ENCODE peak calls at places on chromosomes 6 and 20, in nine cellular contexts. M is Panc1, W is tibial nerve, B is heart right ventricle, K is pancreas, H is ovary, I is gastrocnemius medialis, D is tibial artery, P is PC-9. F is an unnamed sample.

GRCh38 chr20:25220810-25221591 is 25.5 kb downstream of the ENTPD6 start:
- DNase-seq in P (no peak), I (peak; percentile 66), M (no peak), W (no peak), K (no peak), D (peak; percentile 64), H (no peak), B (no peak), F (no peak)

GRCh38 chr20:36677422-36677771 is 31.4 kb upstream of the SLA2 start:
- DNase-seq in P (no peak), K (no peak), D (no peak), W (no peak), H (no peak), I (no peak), B (no peak), M (no peak), F (no peak)

GRCh38 chr6:152271681-152272464 is 365.3 kb downstream of the SYNE1 start:
- DNase-seq in K (no peak), W (no peak), P (peak; percentile 33), B (peak; percentile 59), H (peak; percentile 63), I (peak; percentile 43), D (peak; percentile 83), M (no peak), F (no peak)

GRCh38 chr6:166325383-166326042 is 16.8 kb downstream of the SFT2D1 start:
- DNase-seq in P (no peak), D (no peak), H (no peak), W (no peak), I (no peak), K (no peak), M (no peak), B (no peak), F (no peak)

GRCh38 chr6:62150048-62150663 is 135.9 kb downstream of the KHDRBS2 start:
- DNase-seq in W (no peak), K (no peak), D (no peak), I (no peak), H (no peak), P (peak; percentile 15), B (no peak), M (peak; percentile 28), F (no peak)

GRCh38 chr6:150231456-150231855 is 88.6 kb downstream of the PPP1R14C start:
- DNase-seq in K (no peak), D (no peak), B (no peak), M (no peak), H (no peak), I (no peak), P (no peak), W (no peak), F (no peak)

GRCh38 chr6:71387179-71387578 is 98.6 kb downstream of the OGFRL1 start:
- DNase-seq in B (no peak), W (no peak), H (no peak), M (no peak), I (peak; percentile 33), P (no peak), D (no peak), K (no peak), F (no peak)

GRCh38 chr20:8346898-8347297 is 214.8 kb downstream of the PLCB1 start:
- DNase-seq in M (no peak), B (no peak), P (no peak), W (no peak), H (no peak), K (no peak), I (no peak), D (no peak), F (no peak)

GRCh38 chr6:101544286-101544685 is 150.8 kb downstream of the GRIK2 start:
- DNase-seq in D (no peak), P (no peak), W (no peak), K (no peak), H (no peak), I (no peak), M (no peak), B (no peak), F (no peak)

GRCh38 chr20:21105429-21106170 is 558 bp downstream of the LINC00237 start:
- DNase-seq in W (no peak), H (no peak), M (no peak), B (no peak), K (no peak), I (no peak), P (no peak), D (no peak), F (no peak)

GRCh38 chr6:30556714-30556963 is 350 bp upstream of the GNL1 start:
- DNase-seq in W (peak; percentile 81), P (peak; percentile 89), K (peak; percentile 90), M (peak; percentile 75), I (peak; percentile 87), D (no peak), B (peak; percentile 92), H (peak; percentile 90), F (peak; percentile 92)

GRCh38 chr6:158847786-158848185 is 28.6 kb upstream of the EZR start:
- DNase-seq in M (no peak), I (no peak), B (no peak), W (no peak), K (no peak), P (no peak), D (no peak), H (no peak), F (no peak)

GRCh38 chr6:36957773-36958271 is 3.3 kb downstream of the PI16 start:
- DNase-seq in W (no peak), I (no peak), K (peak; percentile 78), H (no peak), D (peak; percentile 63), B (no peak), P (no peak), M (no peak), F (no peak)

GRCh38 chr20:11323821-11324220 is 593.9 kb upstream of the BTBD3 start:
- DNase-seq in K (no peak), M (no peak), H (no peak), I (no peak), P (no peak), B (no peak), D (no peak), W (no peak), F (no peak)

GRCh38 chr6:105587349-105588115 is 184.7 kb upstream of the PREP start:
- DNase-seq in W (no peak), K (no peak), H (no peak), M (no peak), P (peak; percentile 50), D (no peak), I (no peak), B (no peak), F (no peak)

GRCh38 chr6:38262041-38262440 is 377.7 kb downstream of the BTBD9 start:
- DNase-seq in H (no peak), K (no peak), D (no peak), P (peak; percentile 5), B (peak; percentile 15), I (peak; percentile 18), W (no peak), M (peak; percentile 85), F (no peak)

GRCh38 chr6:159038914-159039884 is 5.6 kb downstream of the TAGAP start:
- DNase-seq in H (no peak), I (no peak), P (no peak), B (no peak), K (no peak), W (no peak), M (no peak), D (no peak), F (no peak)

GRCh38 chr6:35973670-35974222 is 50.7 kb downstream of the SLC26A8 start:
- DNase-seq in W (no peak), D (no peak), K (no peak), M (no peak), B (no peak), P (peak; percentile 62), H (no peak), I (no peak), F (peak; percentile 32)

GRCh38 chr6:30763618-30764489 is 19.5 kb upstream of the IER3 start:
- DNase-seq in W (no peak), D (no peak), B (no peak), M (no peak), H (no peak), I (no peak), P (no peak), K (no peak), F (no peak)

GRCh38 chr20:43331911-43332310 is 125.8 kb upstream of the SRSF6 start:
- DNase-seq in W (no peak), B (peak; percentile 27), M (no peak), D (no peak), K (no peak), H (no peak), P (no peak), I (no peak), F (no peak)

DNA sequence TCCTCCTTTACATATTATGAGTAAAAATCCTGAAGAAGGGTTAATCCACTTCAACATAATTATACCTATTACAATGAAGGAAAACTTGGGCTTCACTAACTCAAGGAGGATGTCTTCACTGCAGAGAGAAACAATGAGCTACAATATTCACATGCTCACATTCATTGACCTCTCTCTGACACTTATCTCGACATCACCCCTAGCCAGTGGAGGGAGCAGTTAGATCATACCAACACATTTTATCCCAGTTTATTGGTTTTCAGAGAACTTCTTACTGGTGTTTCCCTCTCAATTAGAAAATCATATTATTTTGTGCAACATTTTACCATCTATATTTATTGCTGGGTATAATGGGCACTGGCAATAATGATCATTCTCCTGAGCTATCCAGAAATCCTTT is 646.5 kb downstream of the TENT5A start:
- DNase-seq in P (no peak), H (no peak), B (no peak), D (no peak), I (no peak), W (no peak), K (no peak), M (no peak), F (no peak)
- TF ChIP-seq CTCF in P (no peak), H (no peak), B (no peak), D (no peak), I (no peak), W (peak; percentile 22), K (no peak), M (no peak), F (no peak)

DNA sequence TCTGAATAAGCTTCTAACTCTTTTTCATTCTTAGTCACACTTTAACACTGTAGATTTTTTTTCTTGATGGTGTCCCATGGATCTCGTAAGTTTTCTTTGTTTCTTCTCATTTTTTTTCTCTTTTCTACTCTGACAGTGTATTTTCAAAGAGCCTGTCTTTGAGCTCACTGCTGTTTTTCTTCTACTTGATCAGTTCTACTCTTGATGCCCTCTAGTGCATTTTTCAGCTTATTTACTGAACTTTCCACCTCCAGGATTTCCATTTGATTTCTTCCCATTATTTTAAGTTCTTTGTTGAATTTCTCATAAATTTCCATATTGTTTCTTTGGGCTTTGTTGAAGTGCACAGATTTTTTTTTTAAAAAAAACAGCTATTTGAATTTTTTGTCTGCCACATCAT is 2641.1 kb upstream of the DEFB115 start:
- DNase-seq in P (no peak), K (no peak), W (no peak), H (no peak), I (no peak), B (no peak), M (no peak), D (no peak), F (no peak)
- H3K9me3 ChIP-seq in P (no peaks in the 10 kb centered on the region), K (no peaks in the 10 kb centered on the region), W (peaks cover 59% of the 10 kb centered on the region), H (no peaks in the 10 kb centered on the region), I (peaks cover 3% of the 10 kb centered on the region), B (peaks cover 49% of the 10 kb centered on the region), M (peaks cover 18% of the 10 kb centered on the region), D (peaks cover 28% of the 10 kb centered on the region), F (no peaks in the 10 kb centered on the region)

GRCh38 chr6:45075246-45075645 is 252.9 kb upstream of the RUNX2 start:
- DNase-seq in B (no peak), P (no peak), M (peak; percentile 30), I (no peak), W (no peak), K (no peak), D (no peak), H (no peak), F (no peak)
- H3K27ac ChIP-seq in B (no peak overlapping the region), P (no peak overlapping the region), M (no peak overlapping the region), I (no peak overlapping the region), W (no peak overlapping the region), K (no peak overlapping the region), D (no peak overlapping the region), H (no peak overlapping the region), F (no peak overlapping the region)

GRCh38 chr6:82567621-82568020 is 204.0 kb downstream of the TPBG start:
- DNase-seq in K (no peak), M (no peak), I (no peak), D (no peak), P (no peak), W (no peak), B (no peak), H (no peak), F (no peak)
- TF ChIP-seq CTCF in K (no peak), M (no peak), I (no peak), D (no peak), P (no peak), W (no peak), B (no peak), H (no peak), F (no peak)